ENCODE peak calls at places on chromosomes 3 and 15, in seven cellular contexts. I is CD4-positive, alpha-beta memory T cell; A is CD8-positive, alpha-beta T cell; G is colonic mucosa; Q is pancreas; O is IMR-90; H is cardiac muscle cell. W is an unnamed sample.

GRCh38 chr3:89032331-89033063 is 74.9 kb upstream of the EPHA3 start:
- DNase-seq in I (no peak), O (peak), A (no peak), G (no peak), H (no peak), Q (no peak), W (no peak)

GRCh38 chr3:132966374-132966773 is 71.8 kb upstream of the TMEM108 start:
- DNase-seq in O (no peak), I (no peak), A (no peak), Q (no peak), G (no peak), H (no peak), W (no peak)

GRCh38 chr3:7504886-7505775 is 644.2 kb downstream of the GRM7 start:
- DNase-seq in Q (peak), G (no peak), O (no peak), H (no peak), A (no peak), I (no peak), W (no peak)

GRCh38 chr3:128210711-128211110 is 57.4 kb downstream of the EEFSEC start:
- DNase-seq in H (no peak), A (no peak), G (no peak), Q (no peak), I (no peak), O (no peak), W (no peak)

GRCh38 chr3:82067420-82067819 is 306.0 kb upstream of the GBE1 start:
- DNase-seq in G (no peak), O (no peak), H (peak), I (no peak), Q (no peak), A (no peak), W (no peak)

GRCh38 chr3:114706591-114707224 is 412.9 kb downstream of the TIGIT start:
- DNase-seq in H (no peak), O (peak), Q (peak), A (no peak), I (no peak), G (peak), W (no peak)

GRCh38 chr3:127717357-127718243 is 44.8 kb downstream of the ABTB1 start:
- DNase-seq in Q (no peak), A (no peak), H (no peak), G (no peak), O (no peak), I (no peak), W (no peak)

GRCh38 chr3:182370949-182371348 is 422.4 kb upstream of the ATP11B start:
- DNase-seq in H (no peak), Q (no peak), G (no peak), I (no peak), O (no peak), A (no peak), W (no peak)

GRCh38 chr3:133699467-133699866 is 37.7 kb upstream of the TOPBP1 start:
- DNase-seq in O (no peak), Q (no peak), A (no peak), G (no peak), H (no peak), I (no peak), W (no peak)

GRCh38 chr3:76405196-76405595 is 619.8 kb upstream of the ZNF717 start:
- DNase-seq in I (no peak), G (no peak), O (peak), Q (no peak), H (no peak), A (no peak), W (no peak)

GRCh38 chr3:5692446-5692845 is 504.9 kb downstream of the EDEM1 start:
- DNase-seq in A (no peak), G (no peak), O (no peak), Q (no peak), H (no peak), I (no peak), W (no peak)

GRCh38 chr3:188594137-188594536 is 440.2 kb downstream of the LPP start:
- DNase-seq in Q (no peak), A (no peak), I (no peak), G (no peak), H (no peak), O (peak), W (no peak)

GRCh38 chr3:184078851-184079250 is 18.0 kb upstream of the HTR3E start:
- DNase-seq in H (no peak), A (no peak), Q (no peak), I (no peak), O (peak), G (no peak), W (no peak)

GRCh38 chr15:95134306-95135100 is 903.1 kb downstream of the MCTP2 start:
- DNase-seq in A (no peak), I (no peak), H (no peak), G (no peak), O (peak), Q (no peak), W (no peak)

GRCh38 chr3:114179575-114179974 is 723 bp upstream of the DRD3 start:
- DNase-seq in G (no peak), O (peak), A (no peak), I (no peak), Q (no peak), H (peak), W (no peak)

GRCh38 chr3:172078721-172079120 is 39.3 kb downstream of the FNDC3B start:
- DNase-seq in Q (no peak), H (no peak), G (no peak), O (no peak), I (no peak), A (no peak), W (no peak)

GRCh38 chr3:11606090-11606784 is 37.5 kb downstream of the VGLL4 start:
- DNase-seq in O (no peak), H (no peak), Q (no peak), G (no peak), I (no peak), A (no peak), W (no peak)
- H3K27ac ChIP-seq in O (peak), H (peak), Q (no peak), G (no peak), I (no peak), A (no peak), W (no peak)

DNA sequence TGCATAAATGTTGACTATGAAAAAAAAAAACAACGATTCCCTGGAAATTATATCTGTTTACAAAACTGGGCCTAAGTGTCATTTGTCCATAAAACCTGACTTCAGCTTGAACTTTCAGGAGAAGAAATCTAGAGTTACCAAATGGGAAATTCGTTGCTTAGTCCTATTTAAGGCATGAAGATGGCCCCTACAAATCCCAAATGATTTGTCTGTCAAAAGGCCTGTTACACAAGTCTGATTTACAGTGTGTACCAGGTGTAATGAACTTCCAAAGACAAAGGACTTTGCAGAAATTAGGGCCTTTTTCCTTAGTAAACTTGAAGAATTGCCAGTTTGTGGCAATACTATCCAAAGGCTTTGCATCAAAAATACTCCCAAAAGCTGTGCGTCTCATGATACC is 103.5 kb downstream of the OSBPL10 start:
- DNase-seq in A (no peak), O (no peak), Q (no peak), I (no peak), G (no peak), H (no peak), W (no peak)
- H3K27ac ChIP-seq in A (no peak), O (no peak), Q (no peak), I (no peak), G (no peak), H (no peak), W (no peak)

GRCh38 chr3:71528816-71529215 is 54.7 kb downstream of the FOXP1 start:
- DNase-seq in G (no peak), O (no peak), H (no peak), Q (no peak), I (no peak), A (no peak), W (no peak)

GRCh38 chr3:71532639-71533395 is 50.7 kb downstream of the FOXP1 start:
- DNase-seq in G (peak), Q (no peak), O (peak), H (no peak), A (no peak), I (no peak), W (no peak)

GRCh38 chr3:71536376-71536965 is 47.1 kb downstream of the FOXP1 start:
- DNase-seq in G (no peak), A (no peak), H (no peak), O (peak), I (no peak), Q (no peak), W (no peak)

GRCh38 chr3:71533588-71533987 is 49.9 kb downstream of the FOXP1 start:
- DNase-seq in Q (no peak), G (no peak), I (no peak), A (no peak), H (no peak), O (no peak), W (no peak)

GRCh38 chr3:71530903-71531535 is 52.5 kb downstream of the FOXP1 start:
- DNase-seq in O (no peak), G (peak), H (peak), A (no peak), I (no peak), Q (no peak), W (no peak)
- H3K27ac ChIP-seq in O (no peak), G (peak), H (peak), A (no peak), I (no peak), Q (no peak), W (no peak)

GRCh38 chr15:98076021-98076816 is 115.7 kb downstream of the ARRDC4 start:
- DNase-seq in I (no peak), O (no peak), Q (no peak), H (peak), A (no peak), G (no peak), W (peak)

GRCh38 chr15:98071786-98072185 is 111.3 kb downstream of the ARRDC4 start:
- DNase-seq in Q (no peak), O (no peak), G (no peak), A (no peak), I (no peak), H (no peak), W (no peak)

GRCh38 chr15:98075441-98075840 is 114.9 kb downstream of the ARRDC4 start:
- DNase-seq in G (no peak), O (no peak), H (no peak), Q (no peak), I (no peak), A (no peak), W (no peak)

GRCh38 chr15:98077186-98077585 is 116.7 kb downstream of the ARRDC4 start:
- DNase-seq in H (no peak), Q (no peak), A (no peak), G (peak), I (no peak), O (no peak), W (no peak)
- H3K27ac ChIP-seq in H (peak), Q (peak), A (no peak), G (no peak), I (no peak), O (no peak), W (peak)

DNA sequence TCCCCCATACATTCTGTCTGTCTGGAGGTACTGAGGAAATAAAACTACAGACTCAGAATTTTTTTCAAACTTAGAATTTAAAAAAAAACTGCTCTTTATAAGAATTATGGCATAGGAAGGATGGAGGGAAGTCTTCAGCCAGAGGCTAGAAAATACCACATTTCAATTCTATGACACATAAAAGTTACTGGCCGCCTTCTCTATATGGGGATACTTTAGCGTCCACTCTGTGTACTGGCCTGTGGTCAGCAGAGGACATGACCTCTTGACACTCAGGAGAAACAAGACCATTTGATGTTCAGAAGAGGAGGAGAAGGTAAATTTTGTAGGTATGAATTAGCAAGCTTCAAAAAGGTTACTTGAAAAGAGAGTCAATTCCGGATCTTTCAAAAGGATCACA is 417.4 kb downstream of the MFSD1 start:
- DNase-seq in G (no peak), I (no peak), Q (no peak), A (no peak), O (no peak), H (no peak), W (no peak)
- H3K27ac ChIP-seq in G (no peak), I (no peak), Q (no peak), A (no peak), O (no peak), H (no peak), W (no peak)

DNA sequence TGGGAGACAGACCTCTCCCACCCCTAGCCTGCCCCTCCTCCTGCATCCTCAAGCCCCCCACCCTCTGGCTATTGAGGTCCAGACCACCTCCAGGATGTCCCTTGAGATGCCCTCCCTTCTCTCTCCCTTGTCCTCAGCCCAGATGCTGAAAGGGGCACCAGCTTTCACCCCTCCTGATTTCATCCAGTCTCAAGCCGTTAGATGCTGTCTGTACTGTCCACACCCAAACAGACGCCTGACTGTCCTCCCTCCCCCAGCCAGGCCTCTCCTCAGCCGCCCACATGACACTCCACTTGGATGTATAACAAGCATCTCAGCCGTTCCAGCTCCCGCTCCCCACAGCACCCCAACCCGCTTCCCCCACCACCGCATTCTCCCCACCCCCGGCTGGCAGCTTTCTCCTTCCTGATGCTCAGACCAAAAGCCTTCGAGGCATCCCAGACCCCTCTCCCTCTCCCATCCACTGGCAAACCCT is 25.0 kb upstream of the CYP11A1 start:
- DNase-seq in I (no peak), A (no peak), O (peak), H (no peak), G (no peak), Q (no peak), W (peak)
- H3K27ac ChIP-seq in I (no peak), A (no peak), O (no peak), H (no peak), G (no peak), Q (no peak), W (no peak)

GRCh38 chr15:75117993-75118392 is 83.7 kb upstream of the C15orf39 start:
- DNase-seq in A (no peak), I (no peak), H (no peak), G (no peak), O (no peak), Q (no peak), W (no peak)

GRCh38 chr15:75112278-75112847 is 89.0 kb downstream of the PPCDC start:
- DNase-seq in H (no peak), A (no peak), Q (no peak), G (no peak), I (no peak), O (no peak), W (no peak)

GRCh38 chr15:75114796-75115195 is 86.9 kb upstream of the C15orf39 start:
- DNase-seq in H (no peak), I (no peak), Q (no peak), O (no peak), G (no peak), A (no peak), W (peak)

GRCh38 chr15:75112848-75113492 is 88.7 kb upstream of the C15orf39 start:
- DNase-seq in G (no peak), O (no peak), Q (no peak), A (no peak), H (no peak), I (no peak), W (no peak)

DNA sequence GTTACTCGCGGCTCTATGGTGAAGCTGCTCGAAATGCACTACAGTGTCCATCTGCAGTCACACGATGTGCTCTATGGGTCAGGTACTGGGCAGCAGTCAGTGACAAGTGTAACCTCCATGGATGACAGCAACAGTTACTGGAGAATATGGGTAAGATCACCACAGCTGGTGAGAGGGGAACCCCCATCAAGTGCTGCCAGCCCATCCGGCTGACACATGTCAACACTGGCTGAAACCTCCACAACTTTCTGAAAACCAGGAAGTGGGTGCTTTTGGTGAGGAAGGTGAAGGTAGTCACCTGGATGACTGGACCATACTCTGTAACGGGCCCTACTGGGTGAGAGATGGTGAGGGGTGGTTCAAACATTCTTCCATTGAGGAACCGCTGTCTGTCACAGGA is 87.4 kb upstream of the C15orf39 start:
- DNase-seq in Q (no peak), G (no peak), O (no peak), H (no peak), A (no peak), I (no peak), W (no peak)
- H3K27ac ChIP-seq in Q (no peak), G (no peak), O (no peak), H (no peak), A (no peak), I (no peak), W (peak)

GRCh38 chr3:49357466-49358216 is 512 bp downstream of the GPX1 start:
- DNase-seq in I (peak), H (peak), A (peak), O (peak), G (peak), Q (peak), W (peak)

GRCh38 chr3:49352286-49352685 is 5.9 kb downstream of the GPX1 start:
- DNase-seq in H (no peak), Q (no peak), O (no peak), I (no peak), A (no peak), G (no peak), W (no peak)

GRCh38 chr3:49351521-49352011 is 6.6 kb downstream of the GPX1 start:
- DNase-seq in G (no peak), Q (no peak), A (no peak), H (no peak), I (no peak), O (peak), W (no peak)

GRCh38 chr3:49349617-49350114 is 8.5 kb downstream of the GPX1 start:
- DNase-seq in A (no peak), G (no peak), Q (no peak), I (no peak), H (no peak), O (no peak), W (no peak)

GRCh38 chr3:49353022-49353421 is 5.1 kb downstream of the GPX1 start:
- DNase-seq in H (no peak), A (no peak), Q (no peak), I (no peak), O (no peak), G (no peak), W (no peak)
- H3K27ac ChIP-seq in H (no peak), A (no peak), Q (no peak), I (no peak), O (peak), G (peak), W (no peak)

DNA sequence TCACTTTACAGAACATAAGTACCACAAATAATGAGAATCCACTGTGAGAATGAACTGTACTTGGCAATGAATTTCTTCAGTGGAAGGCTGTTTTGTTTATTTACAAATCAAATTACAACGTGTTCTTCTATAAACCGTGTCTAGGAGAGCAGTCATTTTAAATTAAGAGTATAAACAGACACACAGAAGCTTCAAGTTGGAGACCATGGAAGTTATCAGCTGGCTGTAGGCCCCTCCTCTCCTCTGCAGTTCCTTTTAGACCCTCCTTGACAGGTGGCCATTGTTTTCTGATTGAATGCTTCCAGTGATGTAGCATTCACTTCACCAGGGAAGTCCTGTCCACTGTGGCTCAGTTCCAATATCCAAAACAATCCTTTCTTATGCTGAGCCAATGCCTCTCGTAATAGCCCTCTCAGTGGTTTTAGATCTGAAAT is 7.3 kb upstream of the MAPK6 start:
- DNase-seq in A (no peak), Q (no peak), G (no peak), I (no peak), H (peak), O (no peak), W (no peak)
- H3K27ac ChIP-seq in A (no peak), Q (no peak), G (no peak), I (no peak), H (peak), O (no peak), W (no peak)

DNA sequence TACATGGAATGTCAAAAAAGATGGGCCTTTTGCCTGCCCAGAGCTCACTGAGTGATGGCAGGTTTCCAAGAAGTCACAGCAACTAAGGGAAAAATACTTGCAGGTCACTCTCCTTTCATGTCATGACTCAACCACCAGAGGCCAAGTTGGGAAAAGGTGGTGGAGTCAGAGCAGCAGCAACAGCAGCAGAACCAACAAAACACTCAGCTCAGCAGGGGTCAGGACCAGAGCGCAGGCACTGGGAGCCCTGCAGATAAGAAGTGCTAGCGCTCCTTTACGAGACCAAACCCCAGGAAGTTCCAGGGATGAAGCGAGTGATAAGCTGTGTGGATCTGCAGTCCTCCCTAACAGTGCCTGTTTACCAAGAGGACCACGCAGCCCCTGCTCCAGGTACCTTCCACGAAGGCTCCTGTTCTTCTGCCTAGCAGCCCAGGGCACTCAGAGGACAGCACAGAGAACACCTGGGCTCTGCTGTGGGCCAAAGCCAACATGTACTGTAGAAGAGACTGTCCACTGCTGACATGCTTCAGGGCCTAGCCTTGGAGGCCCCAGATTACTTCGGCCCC is 26.0 kb downstream of the POC1A start:
- DNase-seq in Q (no peak), H (peak), G (no peak), O (peak), A (no peak), I (no peak), W (no peak)
- H3K27ac ChIP-seq in Q (no peak), H (peak), G (no peak), O (no peak), A (no peak), I (no peak), W (no peak)